ENCODE peak calls at places on chromosomes 11 and 22, in seven cellular contexts. One of them, this sample, is unnamed.

GRCh38 chr11:69787457-69787856 is 12.3 kb upstream of the FGF4 start:
- DNase-seq in iris pigment epithelial cell: no peak
- DNase-seq in C1 segment of cervical spinal cord: no peak
- DNase-seq in astrocyte of the hippocampus: no peak
- DNase-seq in stromal cell of bone marrow: no peak
- DNase-seq in activated CD4-positive, alpha-beta T cell treated with anti-CD3 and anti-CD28 coated beads, Interleukin-2, amount 10 ng/mL, durations not matched to agents 7 days and 5 days: no peak
- DNase-seq in activated naive CD4-positive, alpha-beta T cell treated with anti-CD3 and anti-CD28 coated beads, Interleukin-2, amount 10 ng/mL, durations not matched to agents 7 days and 5 days: no peak
- DNase-seq in this sample: no peak

GRCh38 chr11:118921121-118921928 is 4.4 kb downstream of the BCL9L start:
- DNase-seq in activated naive CD4-positive, alpha-beta T cell treated with anti-CD3 and anti-CD28 coated beads, Interleukin-2, amount 10 ng/mL, durations not matched to agents 7 days and 5 days: peak; percentile 31
- DNase-seq in C1 segment of cervical spinal cord: no peak
- DNase-seq in astrocyte of the hippocampus: peak; percentile 70
- DNase-seq in activated CD4-positive, alpha-beta T cell treated with anti-CD3 and anti-CD28 coated beads, Interleukin-2, amount 10 ng/mL, durations not matched to agents 7 days and 5 days: no peak
- DNase-seq in stromal cell of bone marrow: peak; percentile 88
- DNase-seq in iris pigment epithelial cell: peak; percentile 89
- DNase-seq in this sample: peak; percentile 84

GRCh38 chr22:40183029-40183581 is 5.4 kb downstream of the TNRC6B start:
- DNase-seq in astrocyte of the hippocampus: peak; percentile 91
- DNase-seq in activated naive CD4-positive, alpha-beta T cell treated with anti-CD3 and anti-CD28 coated beads, Interleukin-2, amount 10 ng/mL, durations not matched to agents 7 days and 5 days: peak; percentile 33
- DNase-seq in iris pigment epithelial cell: peak; percentile 90
- DNase-seq in stromal cell of bone marrow: peak; percentile 54
- DNase-seq in C1 segment of cervical spinal cord: no peak
- DNase-seq in activated CD4-positive, alpha-beta T cell treated with anti-CD3 and anti-CD28 coated beads, Interleukin-2, amount 10 ng/mL, durations not matched to agents 7 days and 5 days: peak; percentile 14
- DNase-seq in this sample: peak; percentile 81

GRCh38 chr22:20799449-20799848 is 25.5 kb downstream of the SERPIND1 start:
- DNase-seq in activated naive CD4-positive, alpha-beta T cell treated with anti-CD3 and anti-CD28 coated beads, Interleukin-2, amount 10 ng/mL, durations not matched to agents 7 days and 5 days: no peak
- DNase-seq in activated CD4-positive, alpha-beta T cell treated with anti-CD3 and anti-CD28 coated beads, Interleukin-2, amount 10 ng/mL, durations not matched to agents 7 days and 5 days: no peak
- DNase-seq in astrocyte of the hippocampus: no peak
- DNase-seq in stromal cell of bone marrow: no peak
- DNase-seq in iris pigment epithelial cell: no peak
- DNase-seq in C1 segment of cervical spinal cord: no peak
- DNase-seq in this sample: no peak

GRCh38 chr11:6596237-6596877 is 7.1 kb downstream of the RRP8 start:
- DNase-seq in activated CD4-positive, alpha-beta T cell treated with anti-CD3 and anti-CD28 coated beads, Interleukin-2, amount 10 ng/mL, durations not matched to agents 7 days and 5 days: no peak
- DNase-seq in activated naive CD4-positive, alpha-beta T cell treated with anti-CD3 and anti-CD28 coated beads, Interleukin-2, amount 10 ng/mL, durations not matched to agents 7 days and 5 days: no peak
- DNase-seq in C1 segment of cervical spinal cord: no peak
- DNase-seq in stromal cell of bone marrow: no peak
- DNase-seq in astrocyte of the hippocampus: no peak
- DNase-seq in iris pigment epithelial cell: no peak
- DNase-seq in this sample: no peak

GRCh38 chr11:16612801-16613400 is 125.5 kb upstream of the C11orf58 start:
- DNase-seq in stromal cell of bone marrow: no peak
- DNase-seq in activated CD4-positive, alpha-beta T cell treated with anti-CD3 and anti-CD28 coated beads, Interleukin-2, amount 10 ng/mL, durations not matched to agents 7 days and 5 days: no peak
- DNase-seq in iris pigment epithelial cell: no peak
- DNase-seq in C1 segment of cervical spinal cord: no peak
- DNase-seq in activated naive CD4-positive, alpha-beta T cell treated with anti-CD3 and anti-CD28 coated beads, Interleukin-2, amount 10 ng/mL, durations not matched to agents 7 days and 5 days: no peak
- DNase-seq in astrocyte of the hippocampus: peak; percentile 41
- DNase-seq in this sample: peak; percentile 42

GRCh38 chr11:45082744-45083543 is 63.5 kb upstream of the PRDM11 start:
- DNase-seq in activated CD4-positive, alpha-beta T cell treated with anti-CD3 and anti-CD28 coated beads, Interleukin-2, amount 10 ng/mL, durations not matched to agents 7 days and 5 days: no peak
- DNase-seq in stromal cell of bone marrow: no peak
- DNase-seq in C1 segment of cervical spinal cord: no peak
- DNase-seq in activated naive CD4-positive, alpha-beta T cell treated with anti-CD3 and anti-CD28 coated beads, Interleukin-2, amount 10 ng/mL, durations not matched to agents 7 days and 5 days: no peak
- DNase-seq in iris pigment epithelial cell: no peak
- DNase-seq in astrocyte of the hippocampus: no peak
- DNase-seq in this sample: no peak

GRCh38 chr22:19764636-19765476 is 4.3 kb downstream of the TBX1 start:
- DNase-seq in astrocyte of the hippocampus: no peak
- DNase-seq in iris pigment epithelial cell: no peak
- DNase-seq in activated naive CD4-positive, alpha-beta T cell treated with anti-CD3 and anti-CD28 coated beads, Interleukin-2, amount 10 ng/mL, durations not matched to agents 7 days and 5 days: no peak
- DNase-seq in activated CD4-positive, alpha-beta T cell treated with anti-CD3 and anti-CD28 coated beads, Interleukin-2, amount 10 ng/mL, durations not matched to agents 7 days and 5 days: no peak
- DNase-seq in stromal cell of bone marrow: no peak
- DNase-seq in C1 segment of cervical spinal cord: no peak
- DNase-seq in this sample: no peak

GRCh38 chr11:69470793-69471192 is 10.7 kb upstream of the LINC01488 start:
- DNase-seq in activated naive CD4-positive, alpha-beta T cell treated with anti-CD3 and anti-CD28 coated beads, Interleukin-2, amount 10 ng/mL, durations not matched to agents 7 days and 5 days: no peak
- DNase-seq in activated CD4-positive, alpha-beta T cell treated with anti-CD3 and anti-CD28 coated beads, Interleukin-2, amount 10 ng/mL, durations not matched to agents 7 days and 5 days: no peak
- DNase-seq in stromal cell of bone marrow: no peak
- DNase-seq in astrocyte of the hippocampus: no peak
- DNase-seq in C1 segment of cervical spinal cord: no peak
- DNase-seq in iris pigment epithelial cell: no peak
- DNase-seq in this sample: no peak

GRCh38 chr22:45807156-45807915 is 135.7 kb downstream of the ATXN10 start:
- DNase-seq in activated naive CD4-positive, alpha-beta T cell treated with anti-CD3 and anti-CD28 coated beads, Interleukin-2, amount 10 ng/mL, durations not matched to agents 7 days and 5 days: no peak
- DNase-seq in activated CD4-positive, alpha-beta T cell treated with anti-CD3 and anti-CD28 coated beads, Interleukin-2, amount 10 ng/mL, durations not matched to agents 7 days and 5 days: no peak
- DNase-seq in C1 segment of cervical spinal cord: no peak
- DNase-seq in iris pigment epithelial cell: peak; percentile 46
- DNase-seq in astrocyte of the hippocampus: no peak
- DNase-seq in stromal cell of bone marrow: no peak
- DNase-seq in this sample: no peak

GRCh38 chr11:116062526-116063171 is 558.4 kb upstream of the CADM1 start:
- DNase-seq in activated CD4-positive, alpha-beta T cell treated with anti-CD3 and anti-CD28 coated beads, Interleukin-2, amount 10 ng/mL, durations not matched to agents 7 days and 5 days: no peak
- DNase-seq in C1 segment of cervical spinal cord: no peak
- DNase-seq in activated naive CD4-positive, alpha-beta T cell treated with anti-CD3 and anti-CD28 coated beads, Interleukin-2, amount 10 ng/mL, durations not matched to agents 7 days and 5 days: no peak
- DNase-seq in astrocyte of the hippocampus: peak; percentile 58
- DNase-seq in iris pigment epithelial cell: no peak
- DNase-seq in stromal cell of bone marrow: no peak
- DNase-seq in this sample: no peak

GRCh38 chr11:71563401-71563800 is 2.0 kb upstream of the KRTAP5-10 start:
- DNase-seq in C1 segment of cervical spinal cord: no peak
- DNase-seq in iris pigment epithelial cell: peak; percentile 83
- DNase-seq in stromal cell of bone marrow: peak; percentile 25
- DNase-seq in astrocyte of the hippocampus: peak; percentile 26
- DNase-seq in activated naive CD4-positive, alpha-beta T cell treated with anti-CD3 and anti-CD28 coated beads, Interleukin-2, amount 10 ng/mL, durations not matched to agents 7 days and 5 days: peak; percentile 26
- DNase-seq in activated CD4-positive, alpha-beta T cell treated with anti-CD3 and anti-CD28 coated beads, Interleukin-2, amount 10 ng/mL, durations not matched to agents 7 days and 5 days: no peak
- DNase-seq in this sample: peak; percentile 63

GRCh38 chr11:39745401-39745800 is 1714.1 kb downstream of the LRRC4C start:
- DNase-seq in iris pigment epithelial cell: peak; percentile 15
- DNase-seq in stromal cell of bone marrow: no peak
- DNase-seq in activated CD4-positive, alpha-beta T cell treated with anti-CD3 and anti-CD28 coated beads, Interleukin-2, amount 10 ng/mL, durations not matched to agents 7 days and 5 days: no peak
- DNase-seq in astrocyte of the hippocampus: peak; percentile 28
- DNase-seq in activated naive CD4-positive, alpha-beta T cell treated with anti-CD3 and anti-CD28 coated beads, Interleukin-2, amount 10 ng/mL, durations not matched to agents 7 days and 5 days: no peak
- DNase-seq in C1 segment of cervical spinal cord: no peak
- DNase-seq in this sample: no peak

GRCh38 chr11:66409226-66409625 is 11.6 kb upstream of the NPAS4 start:
- DNase-seq in activated naive CD4-positive, alpha-beta T cell treated with anti-CD3 and anti-CD28 coated beads, Interleukin-2, amount 10 ng/mL, durations not matched to agents 7 days and 5 days: no peak
- DNase-seq in activated CD4-positive, alpha-beta T cell treated with anti-CD3 and anti-CD28 coated beads, Interleukin-2, amount 10 ng/mL, durations not matched to agents 7 days and 5 days: no peak
- DNase-seq in stromal cell of bone marrow: no peak
- DNase-seq in C1 segment of cervical spinal cord: no peak
- DNase-seq in iris pigment epithelial cell: no peak
- DNase-seq in astrocyte of the hippocampus: no peak
- DNase-seq in this sample: no peak

GRCh38 chr11:86548278-86548917 is 124.0 kb downstream of the ME3 start:
- DNase-seq in C1 segment of cervical spinal cord: no peak
- DNase-seq in iris pigment epithelial cell: peak; percentile 73
- DNase-seq in activated naive CD4-positive, alpha-beta T cell treated with anti-CD3 and anti-CD28 coated beads, Interleukin-2, amount 10 ng/mL, durations not matched to agents 7 days and 5 days: no peak
- DNase-seq in activated CD4-positive, alpha-beta T cell treated with anti-CD3 and anti-CD28 coated beads, Interleukin-2, amount 10 ng/mL, durations not matched to agents 7 days and 5 days: no peak
- DNase-seq in astrocyte of the hippocampus: peak; percentile 61
- DNase-seq in stromal cell of bone marrow: peak; percentile 38
- DNase-seq in this sample: no peak

GRCh38 chr11:64856382-64857227 is 12.2 kb upstream of the CDC42BPG start:
- DNase-seq in iris pigment epithelial cell: peak; percentile 74
- DNase-seq in stromal cell of bone marrow: peak; percentile 68
- DNase-seq in activated naive CD4-positive, alpha-beta T cell treated with anti-CD3 and anti-CD28 coated beads, Interleukin-2, amount 10 ng/mL, durations not matched to agents 7 days and 5 days: no peak
- DNase-seq in astrocyte of the hippocampus: peak; percentile 62
- DNase-seq in activated CD4-positive, alpha-beta T cell treated with anti-CD3 and anti-CD28 coated beads, Interleukin-2, amount 10 ng/mL, durations not matched to agents 7 days and 5 days: no peak
- DNase-seq in C1 segment of cervical spinal cord: peak; percentile 20
- DNase-seq in this sample: peak; percentile 62

GRCh38 chr22:19576460-19577421 is 52.5 kb upstream of the CLDN5 start:
- DNase-seq in activated naive CD4-positive, alpha-beta T cell treated with anti-CD3 and anti-CD28 coated beads, Interleukin-2, amount 10 ng/mL, durations not matched to agents 7 days and 5 days: peak; percentile 70
- DNase-seq in C1 segment of cervical spinal cord: no peak
- DNase-seq in astrocyte of the hippocampus: peak; percentile 46
- DNase-seq in iris pigment epithelial cell: peak; percentile 73
- DNase-seq in stromal cell of bone marrow: peak; percentile 36
- DNase-seq in activated CD4-positive, alpha-beta T cell treated with anti-CD3 and anti-CD28 coated beads, Interleukin-2, amount 10 ng/mL, durations not matched to agents 7 days and 5 days: peak; percentile 53
- DNase-seq in this sample: peak; percentile 22

GRCh38 chr11:78325274-78325781 is 92.3 kb downstream of the GAB2 start:
- DNase-seq in activated CD4-positive, alpha-beta T cell treated with anti-CD3 and anti-CD28 coated beads, Interleukin-2, amount 10 ng/mL, durations not matched to agents 7 days and 5 days: peak; percentile 48
- DNase-seq in astrocyte of the hippocampus: no peak
- DNase-seq in activated naive CD4-positive, alpha-beta T cell treated with anti-CD3 and anti-CD28 coated beads, Interleukin-2, amount 10 ng/mL, durations not matched to agents 7 days and 5 days: peak; percentile 37
- DNase-seq in iris pigment epithelial cell: no peak
- DNase-seq in stromal cell of bone marrow: no peak
- DNase-seq in C1 segment of cervical spinal cord: no peak
- DNase-seq in this sample: no peak

GRCh38 chr22:20918663-20919220 is 1.5 kb downstream of the CRKL start:
- DNase-seq in activated CD4-positive, alpha-beta T cell treated with anti-CD3 and anti-CD28 coated beads, Interleukin-2, amount 10 ng/mL, durations not matched to agents 7 days and 5 days: no peak
- DNase-seq in stromal cell of bone marrow: no peak
- DNase-seq in activated naive CD4-positive, alpha-beta T cell treated with anti-CD3 and anti-CD28 coated beads, Interleukin-2, amount 10 ng/mL, durations not matched to agents 7 days and 5 days: no peak
- DNase-seq in iris pigment epithelial cell: no peak
- DNase-seq in astrocyte of the hippocampus: no peak
- DNase-seq in C1 segment of cervical spinal cord: no peak
- DNase-seq in this sample: peak; percentile 8

GRCh38 chr11:28616566-28616965 is 508.4 kb downstream of the METTL15 start:
- DNase-seq in stromal cell of bone marrow: no peak
- DNase-seq in activated naive CD4-positive, alpha-beta T cell treated with anti-CD3 and anti-CD28 coated beads, Interleukin-2, amount 10 ng/mL, durations not matched to agents 7 days and 5 days: no peak
- DNase-seq in iris pigment epithelial cell: no peak
- DNase-seq in activated CD4-positive, alpha-beta T cell treated with anti-CD3 and anti-CD28 coated beads, Interleukin-2, amount 10 ng/mL, durations not matched to agents 7 days and 5 days: no peak
- DNase-seq in C1 segment of cervical spinal cord: no peak
- DNase-seq in astrocyte of the hippocampus: peak; percentile 88
- DNase-seq in this sample: no peak

GRCh38 chr11:46920709-46921108 is 2.4 kb upstream of the LRP4 start:
- DNase-seq in astrocyte of the hippocampus: peak; percentile 89
- DNase-seq in C1 segment of cervical spinal cord: no peak
- DNase-seq in iris pigment epithelial cell: peak; percentile 94
- DNase-seq in activated CD4-positive, alpha-beta T cell treated with anti-CD3 and anti-CD28 coated beads, Interleukin-2, amount 10 ng/mL, durations not matched to agents 7 days and 5 days: no peak
- DNase-seq in activated naive CD4-positive, alpha-beta T cell treated with anti-CD3 and anti-CD28 coated beads, Interleukin-2, amount 10 ng/mL, durations not matched to agents 7 days and 5 days: no peak
- DNase-seq in stromal cell of bone marrow: peak; percentile 99
- DNase-seq in this sample: peak; percentile 55

GRCh38 chr22:40434745-40435144 is 64.4 kb downstream of the SGSM3 start:
- DNase-seq in activated CD4-positive, alpha-beta T cell treated with anti-CD3 and anti-CD28 coated beads, Interleukin-2, amount 10 ng/mL, durations not matched to agents 7 days and 5 days: no peak
- DNase-seq in astrocyte of the hippocampus: no peak
- DNase-seq in stromal cell of bone marrow: no peak
- DNase-seq in C1 segment of cervical spinal cord: no peak
- DNase-seq in iris pigment epithelial cell: no peak
- DNase-seq in activated naive CD4-positive, alpha-beta T cell treated with anti-CD3 and anti-CD28 coated beads, Interleukin-2, amount 10 ng/mL, durations not matched to agents 7 days and 5 days: no peak
- DNase-seq in this sample: no peak

GRCh38 chr11:82234256-82234655 is 499.4 kb downstream of the FAM181B start:
- DNase-seq in iris pigment epithelial cell: no peak
- DNase-seq in stromal cell of bone marrow: no peak
- DNase-seq in activated CD4-positive, alpha-beta T cell treated with anti-CD3 and anti-CD28 coated beads, Interleukin-2, amount 10 ng/mL, durations not matched to agents 7 days and 5 days: no peak
- DNase-seq in C1 segment of cervical spinal cord: no peak
- DNase-seq in astrocyte of the hippocampus: no peak
- DNase-seq in activated naive CD4-positive, alpha-beta T cell treated with anti-CD3 and anti-CD28 coated beads, Interleukin-2, amount 10 ng/mL, durations not matched to agents 7 days and 5 days: no peak
- DNase-seq in this sample: no peak

GRCh38 chr11:85955531-85955930 is 100.3 kb downstream of the CCDC83 start:
- DNase-seq in iris pigment epithelial cell: peak; percentile 79
- DNase-seq in activated CD4-positive, alpha-beta T cell treated with anti-CD3 and anti-CD28 coated beads, Interleukin-2, amount 10 ng/mL, durations not matched to agents 7 days and 5 days: no peak
- DNase-seq in astrocyte of the hippocampus: peak; percentile 83
- DNase-seq in C1 segment of cervical spinal cord: no peak
- DNase-seq in stromal cell of bone marrow: no peak
- DNase-seq in activated naive CD4-positive, alpha-beta T cell treated with anti-CD3 and anti-CD28 coated beads, Interleukin-2, amount 10 ng/mL, durations not matched to agents 7 days and 5 days: no peak
- DNase-seq in this sample: no peak

GRCh38 chr11:16468735-16469446 is 112.5 kb upstream of the SOX6 start:
- DNase-seq in stromal cell of bone marrow: no peak
- DNase-seq in activated naive CD4-positive, alpha-beta T cell treated with anti-CD3 and anti-CD28 coated beads, Interleukin-2, amount 10 ng/mL, durations not matched to agents 7 days and 5 days: no peak
- DNase-seq in astrocyte of the hippocampus: no peak
- DNase-seq in activated CD4-positive, alpha-beta T cell treated with anti-CD3 and anti-CD28 coated beads, Interleukin-2, amount 10 ng/mL, durations not matched to agents 7 days and 5 days: no peak
- DNase-seq in C1 segment of cervical spinal cord: no peak
- DNase-seq in iris pigment epithelial cell: no peak
- DNase-seq in this sample: no peak

GRCh38 chr11:64726211-64726641 is 3.2 kb upstream of the NRXN2 start:
- DNase-seq in stromal cell of bone marrow: no peak
- DNase-seq in activated naive CD4-positive, alpha-beta T cell treated with anti-CD3 and anti-CD28 coated beads, Interleukin-2, amount 10 ng/mL, durations not matched to agents 7 days and 5 days: no peak
- DNase-seq in astrocyte of the hippocampus: no peak
- DNase-seq in iris pigment epithelial cell: no peak
- DNase-seq in activated CD4-positive, alpha-beta T cell treated with anti-CD3 and anti-CD28 coated beads, Interleukin-2, amount 10 ng/mL, durations not matched to agents 7 days and 5 days: no peak
- DNase-seq in C1 segment of cervical spinal cord: no peak
- DNase-seq in this sample: no peak

GRCh38 chr11:45994421-45995341 is 72.2 kb downstream of the LARGE2 start:
- DNase-seq in C1 segment of cervical spinal cord: no peak
- DNase-seq in activated CD4-positive, alpha-beta T cell treated with anti-CD3 and anti-CD28 coated beads, Interleukin-2, amount 10 ng/mL, durations not matched to agents 7 days and 5 days: no peak
- DNase-seq in iris pigment epithelial cell: peak; percentile 59
- DNase-seq in stromal cell of bone marrow: no peak
- DNase-seq in activated naive CD4-positive, alpha-beta T cell treated with anti-CD3 and anti-CD28 coated beads, Interleukin-2, amount 10 ng/mL, durations not matched to agents 7 days and 5 days: no peak
- DNase-seq in astrocyte of the hippocampus: peak; percentile 69
- DNase-seq in this sample: no peak

GRCh38 chr22:30402036-30402759 is 5.4 kb downstream of the SEC14L2 start:
- DNase-seq in C1 segment of cervical spinal cord: no peak
- DNase-seq in activated CD4-positive, alpha-beta T cell treated with anti-CD3 and anti-CD28 coated beads, Interleukin-2, amount 10 ng/mL, durations not matched to agents 7 days and 5 days: no peak
- DNase-seq in activated naive CD4-positive, alpha-beta T cell treated with anti-CD3 and anti-CD28 coated beads, Interleukin-2, amount 10 ng/mL, durations not matched to agents 7 days and 5 days: no peak
- DNase-seq in iris pigment epithelial cell: no peak
- DNase-seq in astrocyte of the hippocampus: no peak
- DNase-seq in stromal cell of bone marrow: no peak
- DNase-seq in this sample: no peak

GRCh38 chr22:46881373-46882118 is 119.1 kb downstream of the TBC1D22A start:
- DNase-seq in C1 segment of cervical spinal cord: no peak
- DNase-seq in activated naive CD4-positive, alpha-beta T cell treated with anti-CD3 and anti-CD28 coated beads, Interleukin-2, amount 10 ng/mL, durations not matched to agents 7 days and 5 days: no peak
- DNase-seq in astrocyte of the hippocampus: no peak
- DNase-seq in iris pigment epithelial cell: peak; percentile 34
- DNase-seq in stromal cell of bone marrow: peak; percentile 16
- DNase-seq in activated CD4-positive, alpha-beta T cell treated with anti-CD3 and anti-CD28 coated beads, Interleukin-2, amount 10 ng/mL, durations not matched to agents 7 days and 5 days: no peak
- DNase-seq in this sample: no peak

GRCh38 chr11:84720706-84721402 is 906.3 kb downstream of the DLG2 start:
- DNase-seq in iris pigment epithelial cell: no peak
- DNase-seq in activated naive CD4-positive, alpha-beta T cell treated with anti-CD3 and anti-CD28 coated beads, Interleukin-2, amount 10 ng/mL, durations not matched to agents 7 days and 5 days: peak; percentile 28
- DNase-seq in stromal cell of bone marrow: no peak
- DNase-seq in astrocyte of the hippocampus: peak; percentile 43
- DNase-seq in activated CD4-positive, alpha-beta T cell treated with anti-CD3 and anti-CD28 coated beads, Interleukin-2, amount 10 ng/mL, durations not matched to agents 7 days and 5 days: peak; percentile 7
- DNase-seq in C1 segment of cervical spinal cord: no peak
- DNase-seq in this sample: peak; percentile 54

GRCh38 chr11:5967708-5968107 is 586 bp downstream of the OR56A5 start:
- DNase-seq in activated naive CD4-positive, alpha-beta T cell treated with anti-CD3 and anti-CD28 coated beads, Interleukin-2, amount 10 ng/mL, durations not matched to agents 7 days and 5 days: no peak
- DNase-seq in C1 segment of cervical spinal cord: no peak
- DNase-seq in astrocyte of the hippocampus: no peak
- DNase-seq in activated CD4-positive, alpha-beta T cell treated with anti-CD3 and anti-CD28 coated beads, Interleukin-2, amount 10 ng/mL, durations not matched to agents 7 days and 5 days: no peak
- DNase-seq in stromal cell of bone marrow: no peak
- DNase-seq in iris pigment epithelial cell: no peak
- DNase-seq in this sample: no peak

GRCh38 chr11:44784784-44785183 is 58.0 kb downstream of the TSPAN18 start:
- DNase-seq in activated CD4-positive, alpha-beta T cell treated with anti-CD3 and anti-CD28 coated beads, Interleukin-2, amount 10 ng/mL, durations not matched to agents 7 days and 5 days: no peak
- DNase-seq in astrocyte of the hippocampus: no peak
- DNase-seq in stromal cell of bone marrow: no peak
- DNase-seq in iris pigment epithelial cell: no peak
- DNase-seq in activated naive CD4-positive, alpha-beta T cell treated with anti-CD3 and anti-CD28 coated beads, Interleukin-2, amount 10 ng/mL, durations not matched to agents 7 days and 5 days: no peak
- DNase-seq in C1 segment of cervical spinal cord: no peak
- DNase-seq in this sample: no peak

GRCh38 chr11:111307472-111308108 is 9.2 kb downstream of the POU2AF3 start:
- DNase-seq in C1 segment of cervical spinal cord: no peak
- DNase-seq in activated naive CD4-positive, alpha-beta T cell treated with anti-CD3 and anti-CD28 coated beads, Interleukin-2, amount 10 ng/mL, durations not matched to agents 7 days and 5 days: no peak
- DNase-seq in iris pigment epithelial cell: no peak
- DNase-seq in activated CD4-positive, alpha-beta T cell treated with anti-CD3 and anti-CD28 coated beads, Interleukin-2, amount 10 ng/mL, durations not matched to agents 7 days and 5 days: no peak
- DNase-seq in stromal cell of bone marrow: no peak
- DNase-seq in astrocyte of the hippocampus: no peak
- DNase-seq in this sample: no peak

GRCh38 chr11:11746454-11746853 is 95.3 kb upstream of the USP47 start:
- DNase-seq in activated naive CD4-positive, alpha-beta T cell treated with anti-CD3 and anti-CD28 coated beads, Interleukin-2, amount 10 ng/mL, durations not matched to agents 7 days and 5 days: no peak
- DNase-seq in activated CD4-positive, alpha-beta T cell treated with anti-CD3 and anti-CD28 coated beads, Interleukin-2, amount 10 ng/mL, durations not matched to agents 7 days and 5 days: no peak
- DNase-seq in stromal cell of bone marrow: no peak
- DNase-seq in C1 segment of cervical spinal cord: no peak
- DNase-seq in iris pigment epithelial cell: no peak
- DNase-seq in astrocyte of the hippocampus: no peak
- DNase-seq in this sample: no peak

GRCh38 chr11:74682731-74683278 is 48.4 kb downstream of the CHRDL2 start:
- DNase-seq in iris pigment epithelial cell: no peak
- DNase-seq in stromal cell of bone marrow: no peak
- DNase-seq in astrocyte of the hippocampus: no peak
- DNase-seq in activated naive CD4-positive, alpha-beta T cell treated with anti-CD3 and anti-CD28 coated beads, Interleukin-2, amount 10 ng/mL, durations not matched to agents 7 days and 5 days: peak; percentile 9
- DNase-seq in C1 segment of cervical spinal cord: no peak
- DNase-seq in activated CD4-positive, alpha-beta T cell treated with anti-CD3 and anti-CD28 coated beads, Interleukin-2, amount 10 ng/mL, durations not matched to agents 7 days and 5 days: no peak
- DNase-seq in this sample: no peak